ENCODE peak calls at places on chromosomes 2 and 18, in five cellular contexts. One of them, this sample, is unnamed.

GRCh38 chr2:53826587-53827397 is 33.0 kb downstream of the GPR75 start:
- DNase-seq in OCI-LY7: no peak
- DNase-seq in SJSA1: no peak
- DNase-seq in body of pancreas: no peak
- DNase-seq in pancreas: no peak
- DNase-seq in this sample: peak

GRCh38 chr18:44949967-44950366 is 269.3 kb downstream of the SETBP1 start:
- DNase-seq in pancreas: no peak
- DNase-seq in OCI-LY7: no peak
- DNase-seq in body of pancreas: no peak
- DNase-seq in SJSA1: no peak
- DNase-seq in this sample: no peak

GRCh38 chr2:40700211-40700954 is 248.5 kb upstream of the SLC8A1 start:
- DNase-seq in OCI-LY7: no peak
- DNase-seq in SJSA1: no peak
- DNase-seq in pancreas: no peak
- DNase-seq in body of pancreas: no peak
- DNase-seq in this sample: peak

GRCh38 chr2:99420751-99421299 is 69.0 kb downstream of the REV1 start:
- DNase-seq in body of pancreas: no peak
- DNase-seq in pancreas: no peak
- DNase-seq in SJSA1: no peak
- DNase-seq in OCI-LY7: no peak
- DNase-seq in this sample: no peak

GRCh38 chr18:63348508-63349136 is 18.4 kb downstream of the KDSR start:
- DNase-seq in SJSA1: no peak
- DNase-seq in OCI-LY7: peak
- DNase-seq in pancreas: no peak
- DNase-seq in body of pancreas: no peak
- DNase-seq in this sample: no peak

GRCh38 chr2:108288534-108289106 is at the start of gene SULT1C2:
- DNase-seq in pancreas: no peak
- DNase-seq in body of pancreas: peak
- DNase-seq in OCI-LY7: no peak
- DNase-seq in SJSA1: no peak
- DNase-seq in this sample: no peak

GRCh38 chr2:54858021-54858681 is 134.7 kb downstream of the EML6 start:
- DNase-seq in body of pancreas: no peak
- DNase-seq in pancreas: no peak
- DNase-seq in OCI-LY7: no peak
- DNase-seq in SJSA1: no peak
- DNase-seq in this sample: no peak

GRCh38 chr2:71711470-71711857 is 258.1 kb downstream of the DYSF start:
- DNase-seq in body of pancreas: no peak
- DNase-seq in SJSA1: peak
- DNase-seq in OCI-LY7: no peak
- DNase-seq in pancreas: no peak
- DNase-seq in this sample: peak

GRCh38 chr2:207093234-207093633 is 72.5 kb downstream of the KLF7 start:
- DNase-seq in SJSA1: no peak
- DNase-seq in body of pancreas: no peak
- DNase-seq in OCI-LY7: no peak
- DNase-seq in pancreas: no peak
- DNase-seq in this sample: no peak

GRCh38 chr2:72138011-72138881 is 9.4 kb downstream of the CYP26B1 start:
- DNase-seq in body of pancreas: peak
- DNase-seq in SJSA1: no peak
- DNase-seq in pancreas: peak
- DNase-seq in OCI-LY7: no peak
- DNase-seq in this sample: no peak

GRCh38 chr18:43780782-43781340 is 503.6 kb upstream of the SYT4 start:
- DNase-seq in body of pancreas: no peak
- DNase-seq in pancreas: no peak
- DNase-seq in SJSA1: no peak
- DNase-seq in OCI-LY7: no peak
- DNase-seq in this sample: peak

GRCh38 chr2:61948661-61949457 is 43.4 kb downstream of the COMMD1 start:
- DNase-seq in body of pancreas: no peak
- DNase-seq in pancreas: no peak
- DNase-seq in OCI-LY7: no peak
- DNase-seq in SJSA1: no peak
- DNase-seq in this sample: no peak

GRCh38 chr2:96073170-96073775 is 38.6 kb upstream of the GPAT2 start:
- DNase-seq in body of pancreas: no peak
- DNase-seq in pancreas: no peak
- DNase-seq in SJSA1: no peak
- DNase-seq in OCI-LY7: no peak
- DNase-seq in this sample: no peak

GRCh38 chr2:21228041-21228895 is 104.5 kb downstream of the TDRD15 start:
- DNase-seq in pancreas: no peak
- DNase-seq in body of pancreas: no peak
- DNase-seq in SJSA1: no peak
- DNase-seq in OCI-LY7: peak
- DNase-seq in this sample: no peak

GRCh38 chr2:60215295-60215990 is 338.0 kb downstream of the BCL11A start:
- DNase-seq in SJSA1: no peak
- DNase-seq in pancreas: peak
- DNase-seq in OCI-LY7: no peak
- DNase-seq in body of pancreas: peak
- DNase-seq in this sample: no peak

GRCh38 chr18:5868218-5868904 is 27.0 kb downstream of the TMEM200C start:
- DNase-seq in pancreas: peak
- DNase-seq in body of pancreas: peak
- DNase-seq in SJSA1: peak
- DNase-seq in OCI-LY7: peak
- DNase-seq in this sample: peak

GRCh38 chr2:120219291-120219690 is 3.9 kb downstream of the TMEM185B start:
- DNase-seq in pancreas: no peak
- DNase-seq in OCI-LY7: no peak
- DNase-seq in body of pancreas: no peak
- DNase-seq in SJSA1: no peak
- DNase-seq in this sample: no peak

GRCh38 chr2:168530980-168531379 is 74.9 kb downstream of the CERS6 start:
- DNase-seq in pancreas: no peak
- DNase-seq in body of pancreas: no peak
- DNase-seq in SJSA1: no peak
- DNase-seq in OCI-LY7: no peak
- DNase-seq in this sample: no peak

GRCh38 chr2:56055405-56055804 is 128.4 kb upstream of the CCDC85A start:
- DNase-seq in pancreas: no peak
- DNase-seq in OCI-LY7: no peak
- DNase-seq in body of pancreas: no peak
- DNase-seq in SJSA1: no peak
- DNase-seq in this sample: no peak

GRCh38 chr2:120675460-120676130 is 60.1 kb upstream of the GLI2 start:
- DNase-seq in pancreas: peak
- DNase-seq in SJSA1: no peak
- DNase-seq in body of pancreas: peak
- DNase-seq in OCI-LY7: peak
- DNase-seq in this sample: no peak

GRCh38 chr2:150621800-150622199 is 134.3 kb upstream of the RND3 start:
- DNase-seq in body of pancreas: no peak
- DNase-seq in SJSA1: no peak
- DNase-seq in pancreas: no peak
- DNase-seq in OCI-LY7: no peak
- DNase-seq in this sample: peak

GRCh38 chr2:122028371-122029102 is 273.1 kb downstream of the TSN start:
- DNase-seq in pancreas: no peak
- DNase-seq in OCI-LY7: no peak
- DNase-seq in SJSA1: no peak
- DNase-seq in body of pancreas: no peak
- DNase-seq in this sample: peak

GRCh38 chr2:9889812-9890261 is 46.6 kb downstream of the TAF1B start:
- DNase-seq in OCI-LY7: no peak
- DNase-seq in SJSA1: no peak
- DNase-seq in body of pancreas: peak
- DNase-seq in pancreas: no peak
- DNase-seq in this sample: no peak

GRCh38 chr2:150282821-150283309 is 204.6 kb downstream of the RND3 start:
- DNase-seq in body of pancreas: no peak
- DNase-seq in SJSA1: no peak
- DNase-seq in pancreas: no peak
- DNase-seq in OCI-LY7: no peak
- DNase-seq in this sample: no peak

GRCh38 chr2:200309296-200309846 is 2.9 kb downstream of the SPATS2L start:
- DNase-seq in body of pancreas: no peak
- DNase-seq in SJSA1: no peak
- DNase-seq in OCI-LY7: no peak
- DNase-seq in pancreas: no peak
- DNase-seq in this sample: no peak

GRCh38 chr18:34322365-34323289 is 97.9 kb upstream of the NOL4 start:
- DNase-seq in OCI-LY7: peak
- DNase-seq in body of pancreas: peak
- DNase-seq in SJSA1: peak
- DNase-seq in pancreas: peak
- DNase-seq in this sample: no peak

GRCh38 chr18:48641981-48642380 is 103.2 kb downstream of the CTIF start:
- DNase-seq in SJSA1: no peak
- DNase-seq in OCI-LY7: no peak
- DNase-seq in pancreas: no peak
- DNase-seq in body of pancreas: no peak
- DNase-seq in this sample: no peak

GRCh38 chr2:27171351-27171848 is 22.6 kb downstream of the TCF23 start:
- DNase-seq in pancreas: no peak
- DNase-seq in body of pancreas: no peak
- DNase-seq in SJSA1: no peak
- DNase-seq in OCI-LY7: no peak
- DNase-seq in this sample: no peak

GRCh38 chr18:9849407-9849961 is 36.3 kb upstream of the TXNDC2 start:
- DNase-seq in OCI-LY7: no peak
- DNase-seq in body of pancreas: no peak
- DNase-seq in pancreas: no peak
- DNase-seq in SJSA1: no peak
- DNase-seq in this sample: no peak

GRCh38 chr2:13193900-13194299 is 477.2 kb downstream of the TRIB2 start:
- DNase-seq in OCI-LY7: peak
- DNase-seq in body of pancreas: no peak
- DNase-seq in pancreas: no peak
- DNase-seq in SJSA1: no peak
- DNase-seq in this sample: peak

GRCh38 chr18:73563345-73563744 is 584.3 kb downstream of the FBXO15 start:
- DNase-seq in body of pancreas: no peak
- DNase-seq in pancreas: no peak
- DNase-seq in OCI-LY7: no peak
- DNase-seq in SJSA1: peak
- DNase-seq in this sample: peak

GRCh38 chr2:10404324-10405143 is 43.6 kb downstream of the ODC1 start:
- DNase-seq in pancreas: no peak
- DNase-seq in body of pancreas: no peak
- DNase-seq in SJSA1: no peak
- DNase-seq in OCI-LY7: no peak
- DNase-seq in this sample: no peak

GRCh38 chr2:57696016-57696415 is 350.6 kb upstream of the VRK2 start:
- DNase-seq in pancreas: no peak
- DNase-seq in SJSA1: no peak
- DNase-seq in OCI-LY7: no peak
- DNase-seq in body of pancreas: no peak
- DNase-seq in this sample: peak

GRCh38 chr2:238116298-238117198 is 16.4 kb downstream of the ESPNL start:
- DNase-seq in pancreas: no peak
- DNase-seq in body of pancreas: no peak
- DNase-seq in OCI-LY7: no peak
- DNase-seq in SJSA1: no peak
- DNase-seq in this sample: no peak

GRCh38 chr2:100818606-100819364 is 1.2 kb upstream of the NPAS2 start:
- DNase-seq in SJSA1: peak
- DNase-seq in OCI-LY7: no peak
- DNase-seq in pancreas: peak
- DNase-seq in body of pancreas: peak
- DNase-seq in this sample: no peak

GRCh38 chr2:75587954-75588587 is 27.3 kb upstream of the EVA1A start:
- DNase-seq in pancreas: no peak
- DNase-seq in OCI-LY7: no peak
- DNase-seq in SJSA1: peak
- DNase-seq in body of pancreas: no peak
- DNase-seq in this sample: peak

DNA sequence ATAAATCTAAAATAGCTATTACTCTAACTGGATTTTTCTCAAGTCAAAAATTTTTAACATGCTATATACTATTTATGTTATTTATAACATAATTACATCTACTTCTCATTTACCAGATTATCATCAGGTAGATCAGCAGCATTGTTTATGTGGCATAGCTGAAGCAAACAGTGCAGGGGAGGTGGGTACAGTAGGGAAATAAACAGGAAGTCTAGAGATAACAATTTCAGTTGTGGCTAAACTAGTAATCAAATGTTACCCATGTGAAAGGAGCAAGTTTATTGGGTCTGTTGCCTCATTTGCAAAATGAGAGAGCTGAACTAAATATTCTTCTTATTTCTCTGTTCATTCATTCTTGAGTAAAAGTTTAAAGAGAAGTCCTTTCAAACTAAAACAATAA is 27.7 kb downstream of the GFPT1 start:
- DNase-seq in pancreas: no peak
- DNase-seq in SJSA1: no peak
- DNase-seq in OCI-LY7: no peak
- DNase-seq in body of pancreas: no peak
- DNase-seq in this sample: no peak
- H3K27ac ChIP-seq in pancreas: no peak
- H3K27ac ChIP-seq in SJSA1: no peak
- H3K27ac ChIP-seq in OCI-LY7: no peak
- H3K27ac ChIP-seq in body of pancreas: no peak
- H3K27ac ChIP-seq in this sample: no peak

GRCh38 chr18:40937386-40937785 is 1017.6 kb upstream of the PIK3C3 start:
- DNase-seq in pancreas: no peak
- DNase-seq in body of pancreas: no peak
- DNase-seq in SJSA1: no peak
- DNase-seq in OCI-LY7: no peak
- DNase-seq in this sample: peak
- H3K27ac ChIP-seq in pancreas: no peak
- H3K27ac ChIP-seq in body of pancreas: no peak
- H3K27ac ChIP-seq in SJSA1: no peak
- H3K27ac ChIP-seq in OCI-LY7: no peak
- H3K27ac ChIP-seq in this sample: no peak

DNA sequence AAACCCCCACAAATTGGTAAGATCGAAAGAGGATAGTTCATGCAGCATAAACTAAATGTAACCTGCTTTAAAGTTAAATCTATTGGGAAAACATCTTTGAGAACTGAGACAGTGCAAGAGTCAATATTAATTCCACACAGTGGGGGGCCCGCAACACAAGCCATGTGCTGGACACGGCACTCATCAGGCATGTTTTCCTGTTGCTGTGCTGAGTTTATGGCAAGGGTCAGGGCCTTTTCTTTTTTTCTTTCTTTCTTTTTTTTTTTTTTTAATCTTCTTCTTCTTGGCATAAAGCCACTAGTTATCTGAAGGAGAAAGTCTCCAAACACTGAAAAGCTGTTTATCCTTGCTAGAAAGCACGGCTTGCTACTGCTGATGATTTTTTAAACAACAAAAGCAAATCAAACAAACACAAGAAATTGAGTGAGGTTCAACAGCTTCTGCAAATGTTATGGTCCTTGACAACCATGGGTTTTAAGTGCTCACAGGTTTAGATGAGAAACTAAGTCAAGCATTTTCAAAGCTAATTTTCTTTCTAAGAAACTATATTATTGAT is 252.1 kb downstream of the ZNF521 start:
- DNase-seq in SJSA1: no peak
- DNase-seq in OCI-LY7: no peak
- DNase-seq in pancreas: no peak
- DNase-seq in body of pancreas: no peak
- DNase-seq in this sample: no peak
- H3K27ac ChIP-seq in SJSA1: no peak
- H3K27ac ChIP-seq in OCI-LY7: no peak
- H3K27ac ChIP-seq in pancreas: no peak
- H3K27ac ChIP-seq in body of pancreas: no peak
- H3K27ac ChIP-seq in this sample: no peak

GRCh38 chr2:2868065-2868464 is 509.6 kb downstream of the EIPR1 start:
- DNase-seq in OCI-LY7: no peak
- DNase-seq in pancreas: no peak
- DNase-seq in SJSA1: no peak
- DNase-seq in body of pancreas: no peak
- DNase-seq in this sample: no peak
- H3K27ac ChIP-seq in OCI-LY7: no peak
- H3K27ac ChIP-seq in pancreas: no peak
- H3K27ac ChIP-seq in SJSA1: no peak
- H3K27ac ChIP-seq in body of pancreas: no peak
- H3K27ac ChIP-seq in this sample: no peak